ENCODE peak calls at places on chromosomes 13 and 19, in five cellular contexts. D, S, V, N and G are unnamed samples.

GRCh38 chr19:16829822-16830289 is 658 bp downstream of the SIN3B start:
- DNase-seq in D (no peak), S (no peak), N (no peak), V (no peak), G (no peak)

GRCh38 chr13:111904701-111905608 is 162.0 kb upstream of the SOX1 start:
- DNase-seq in V (no peak), D (no peak), S (no peak), N (no peak), G (peak)

GRCh38 chr19:27770095-27770494 is 1442.9 kb downstream of the UQCRFS1 start:
- DNase-seq in N (no peak), V (no peak), D (no peak), S (no peak), G (no peak)

GRCh38 chr19:51258165-51258564 is 7.3 kb downstream of the SIGLECL1 start:
- DNase-seq in S (no peak), V (no peak), D (no peak), N (no peak), G (no peak)

GRCh38 chr19:18683109-18683954 is at the start of gene CRTC1:
- DNase-seq in D (peak), V (peak), N (peak), S (peak), G (peak)

GRCh38 chr19:18281082-18282020 is at the start of gene JUND:
- DNase-seq in V (peak), S (peak), D (peak), N (peak), G (peak)

GRCh38 chr19:48806818-48807589 is 3.8 kb downstream of the BCAT2 start:
- DNase-seq in N (no peak), S (no peak), V (no peak), D (no peak), G (no peak)

GRCh38 chr13:52615134-52615801 is 27.0 kb upstream of the HNRNPA1L2 start:
- DNase-seq in S (no peak), V (no peak), D (no peak), N (no peak), G (no peak)

GRCh38 chr19:42634409-42635232 is 39.9 kb upstream of the CEACAM8 start:
- DNase-seq in S (peak), D (no peak), V (no peak), N (peak), G (no peak)

GRCh38 chr13:94641432-94641941 is 39.8 kb downstream of the GPR180 start:
- DNase-seq in D (no peak), V (peak), N (no peak), S (no peak), G (no peak)

GRCh38 chr19:12872941-12873890 is 8.0 kb downstream of the DNASE2 start:
- DNase-seq in D (peak), V (no peak), N (peak), S (peak), G (no peak)

GRCh38 chr19:33139165-33139564 is 7.3 kb downstream of the WDR88 start:
- DNase-seq in N (no peak), V (no peak), S (no peak), D (no peak), G (no peak)

GRCh38 chr19:33186835-33187540 is 7.1 kb upstream of the LRP3 start:
- DNase-seq in D (no peak), S (no peak), N (no peak), V (no peak), G (no peak)

GRCh38 chr13:78609464-78610205 is 6.3 kb upstream of the POU4F1 start:
- DNase-seq in S (no peak), N (no peak), V (no peak), D (no peak), G (no peak)

GRCh38 chr19:18543814-18544475 is 572 bp upstream of the FKBP8 start:
- DNase-seq in N (peak), D (peak), V (no peak), S (peak), G (no peak)

GRCh38 chr19:294819-295686 is 3.9 kb upstream of the PLPP2 start:
- DNase-seq in V (no peak), D (no peak), S (peak), N (peak), G (no peak)

GRCh38 chr13:41458939-41459753 is 1.8 kb downstream of the RGCC start:
- DNase-seq in D (peak), V (no peak), S (no peak), N (peak), G (no peak)

GRCh38 chr19:50315773-50316448 is 13.3 kb downstream of the KCNC3 start:
- DNase-seq in V (no peak), N (no peak), D (no peak), S (no peak), G (no peak)

GRCh38 chr13:28137556-28137955 is 789 bp upstream of the PAN3 start:
- DNase-seq in N (no peak), D (no peak), V (no peak), S (no peak), G (no peak)

GRCh38 chr13:75316427-75316826 is 165.5 kb downstream of the TBC1D4 start:
- DNase-seq in S (no peak), N (no peak), D (no peak), V (no peak), G (no peak)